ENCODE peak calls at places on chromosomes 7 and 10, in five cellular contexts. G is A549, A is IMR-90, E is HepG2, L is GM12878. Z is an unnamed sample.

GRCh38 chr7:134686782-134687181 is 40.1 kb downstream of the BPGM start:
- DNase-seq in G (peak), A (peak), E (no peak), L (no peak), Z (no peak)

GRCh38 chr7:107661081-107661864 is 645 bp downstream of the SLC26A4 start:
- DNase-seq in G (no peak), A (peak), E (peak), L (no peak), Z (no peak)

GRCh38 chr10:42476101-42476500 is 162.3 kb downstream of the ZNF33B start:
- DNase-seq in G (no peak), A (no peak), E (no peak), L (no peak), Z (no peak)

GRCh38 chr10:15482168-15482567 is 111.1 kb upstream of the FAM171A1 start:
- DNase-seq in G (no peak), A (no peak), E (no peak), L (no peak), Z (no peak)

GRCh38 chr10:75283150-75284096 is 47.7 kb upstream of the COMTD1 start:
- DNase-seq in G (no peak), A (peak), E (no peak), L (no peak), Z (peak)

GRCh38 chr10:90983940-90984549 is 63.2 kb upstream of the ANKRD1 start:
- DNase-seq in G (no peak), A (no peak), E (no peak), L (no peak), Z (no peak)

GRCh38 chr7:55244346-55244745 is 120.8 kb upstream of the LANCL2 start:
- DNase-seq in G (no peak), A (peak), E (no peak), L (no peak), Z (no peak)

GRCh38 chr10:5861269-5862031 is 28.2 kb downstream of the ANKRD16 start:
- DNase-seq in G (peak), A (peak), E (peak), L (no peak), Z (no peak)

GRCh38 chr7:17301491-17302101 is 3.1 kb downstream of the AHR start:
- DNase-seq in G (no peak), A (peak), E (no peak), L (no peak), Z (no peak)

GRCh38 chr7:149751058-149751775 is 22.2 kb downstream of the ZNF467 start:
- DNase-seq in G (no peak), A (no peak), E (no peak), L (no peak), Z (no peak)

GRCh38 chr7:149748223-149748874 is 25.0 kb downstream of the ZNF467 start:
- DNase-seq in G (no peak), A (no peak), E (peak), L (no peak), Z (peak)

GRCh38 chr7:149752646-149753045 is 20.7 kb downstream of the ZNF467 start:
- DNase-seq in G (no peak), A (no peak), E (no peak), L (no peak), Z (no peak)

GRCh38 chr7:149750122-149750845 is 23.1 kb downstream of the ZNF467 start:
- DNase-seq in G (no peak), A (no peak), E (no peak), L (no peak), Z (no peak)

DNA sequence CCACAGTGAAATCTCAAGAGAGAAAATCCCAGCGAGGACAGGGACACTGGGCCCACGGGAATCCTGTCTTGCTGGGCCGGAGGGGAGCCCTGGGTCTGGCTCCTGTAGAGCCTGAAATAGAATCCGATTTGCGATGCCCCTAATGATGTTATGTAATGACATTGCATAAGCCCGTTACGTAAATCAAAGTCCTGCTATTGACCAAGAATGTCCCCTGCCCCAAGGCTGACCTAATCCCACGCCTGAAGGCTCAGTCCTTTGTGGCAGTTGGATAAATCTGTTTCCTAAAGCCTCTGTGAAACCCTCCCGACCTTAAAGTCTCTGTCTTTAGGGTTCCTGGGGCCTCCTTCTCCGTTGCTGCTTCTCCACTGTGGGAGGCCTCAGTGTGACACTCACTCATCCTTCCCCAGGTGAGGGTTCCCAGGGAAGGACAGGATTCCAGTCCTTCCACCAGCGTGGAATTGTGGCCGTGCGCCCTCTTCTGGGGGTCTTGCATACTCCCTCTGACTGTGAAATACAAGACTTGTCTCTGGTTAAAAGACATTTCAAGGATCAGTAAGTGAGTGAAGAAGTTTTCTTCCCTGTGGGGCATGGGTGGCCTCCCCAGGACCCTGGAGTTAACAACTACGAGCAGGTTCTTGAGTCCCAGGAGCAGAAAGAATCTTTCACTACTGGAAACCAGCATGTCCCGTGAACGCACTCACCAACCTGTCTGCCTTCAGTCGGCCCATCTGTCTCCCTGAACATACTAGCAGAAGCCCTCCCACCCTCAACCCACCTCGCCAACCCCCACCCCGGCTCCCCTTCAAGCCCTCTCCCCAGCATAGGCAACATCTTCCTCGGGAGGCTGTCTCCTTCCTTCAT is 19.8 kb downstream of the ZNF467 start:
- DNase-seq in G (peak), A (peak), E (peak), L (no peak), Z (no peak)
- TF ChIP-seq RAD21 in G (peak), A (peak), E (peak), L (no peak), Z (peak)

GRCh38 chr10:17453377-17454091 is 861 bp downstream of the ST8SIA6 start:
- DNase-seq in G (peak), A (no peak), E (no peak), L (no peak), Z (peak)
- TF ChIP-seq RAD21 in G (no peak), A (no peak), E (no peak), L (no peak), Z (no peak)

DNA sequence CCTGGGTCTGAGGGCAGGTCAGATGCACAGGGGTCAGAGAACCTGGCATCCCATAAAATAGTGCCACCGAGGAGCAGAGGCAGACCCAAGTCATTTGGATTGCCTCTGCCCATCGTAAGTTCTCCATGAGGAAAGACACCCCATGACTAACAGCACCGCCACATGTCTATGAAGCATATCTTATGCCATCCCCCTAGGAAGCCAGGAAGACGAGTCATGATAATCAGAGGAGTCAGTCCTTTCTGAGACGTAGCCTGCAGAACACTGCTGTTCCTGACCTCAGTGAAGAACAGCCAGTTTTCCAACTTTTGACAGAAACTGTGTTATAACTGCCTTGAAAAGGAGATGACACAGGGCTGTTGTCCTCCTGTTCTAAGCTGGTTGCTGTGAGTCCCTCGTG is 51.2 kb downstream of the INSYN2A start:
- DNase-seq in G (peak), A (peak), E (no peak), L (no peak), Z (no peak)
- TF ChIP-seq RAD21 in G (no peak), A (no peak), E (no peak), L (no peak), Z (no peak)

DNA sequence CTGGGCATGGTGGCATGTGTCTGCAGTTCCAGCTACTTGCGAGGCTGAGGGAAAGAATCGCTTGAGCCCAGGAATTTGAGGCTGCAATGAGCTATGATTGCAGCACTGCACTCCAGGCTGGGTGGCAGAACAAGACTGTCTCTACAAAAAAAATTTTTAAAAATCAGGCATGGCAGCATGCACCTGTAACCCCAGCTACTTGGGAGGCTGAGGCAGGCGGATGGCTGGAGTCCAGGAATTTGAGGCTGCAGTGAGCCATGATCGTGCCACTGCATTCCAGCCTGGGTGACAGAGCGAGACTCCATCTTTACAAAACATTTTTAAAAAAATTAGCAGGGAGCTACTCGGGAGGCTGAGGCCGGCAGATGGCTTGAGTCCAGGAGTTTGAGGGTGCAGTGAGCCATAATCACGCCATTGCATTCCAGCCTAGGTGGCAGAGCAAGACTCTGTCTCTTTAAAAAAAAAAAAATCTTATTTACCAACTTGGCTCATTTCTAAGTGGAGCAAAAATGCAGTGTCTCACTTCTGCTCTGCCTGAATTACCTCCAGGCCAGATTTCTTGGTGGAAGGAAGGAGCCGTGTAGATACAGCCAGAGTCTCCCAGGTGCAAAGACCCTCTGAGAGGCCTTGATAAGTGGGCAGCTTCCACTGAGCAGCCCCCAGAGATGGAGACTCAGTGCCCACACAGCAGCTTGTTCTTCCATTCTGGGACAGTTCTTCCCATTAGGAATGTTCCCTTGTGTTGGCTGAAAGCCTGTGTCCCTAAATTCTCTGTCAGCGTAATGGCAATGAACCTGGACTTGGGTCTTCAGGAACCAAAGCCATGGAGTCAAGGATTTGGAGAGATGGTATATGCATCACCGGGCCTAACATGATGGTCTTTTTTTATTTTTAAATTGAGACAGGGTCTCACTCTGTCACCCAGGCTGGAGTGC is 30.0 kb downstream of the GTF2IRD1 start:
- DNase-seq in G (no peak), A (peak), E (no peak), L (no peak), Z (no peak)
- TF ChIP-seq RAD21 in G (no peak), A (no peak), E (no peak), L (no peak), Z (no peak)

GRCh38 chr7:43758029-43758860 is at the start of gene BLVRA:
- DNase-seq in G (peak), A (peak), E (peak), L (no peak), Z (no peak)
- TF ChIP-seq RAD21 in G (no peak), A (no peak), E (no peak), L (no peak), Z (no peak)

DNA sequence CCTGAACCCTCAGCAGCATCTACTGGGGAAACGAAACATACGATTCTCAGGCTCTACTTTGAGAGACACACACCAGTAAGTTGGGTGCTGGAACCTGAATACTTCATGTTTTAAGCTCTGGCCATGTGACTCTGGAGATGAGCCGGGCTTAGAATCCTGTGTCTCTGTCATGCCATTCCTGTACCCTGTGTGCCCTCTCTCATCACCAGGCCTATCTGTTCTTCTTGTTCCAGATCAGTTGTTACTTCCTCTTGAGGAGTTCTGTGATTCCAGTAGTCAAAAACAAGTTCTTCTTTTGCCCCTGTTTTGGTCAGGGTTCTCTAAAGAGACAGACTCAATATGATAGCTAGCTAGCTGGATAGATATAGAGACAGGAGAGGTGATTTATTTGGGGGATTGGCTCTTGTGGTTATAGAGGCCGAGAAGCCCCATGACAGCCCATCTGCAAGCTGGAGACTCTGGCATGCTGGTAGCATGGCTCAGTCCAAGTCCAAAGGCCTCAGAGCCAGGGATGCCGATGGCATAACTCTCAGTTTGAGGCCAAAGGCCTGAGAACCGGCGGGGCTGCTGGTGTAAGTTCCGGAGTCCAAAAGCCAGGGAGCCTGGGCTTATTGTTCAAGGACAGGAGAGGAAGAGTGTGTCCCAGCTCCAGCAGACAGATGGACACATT is 54.3 kb downstream of the CHN2 start:
- DNase-seq in G (no peak), A (no peak), E (peak), L (no peak), Z (no peak)
- TF ChIP-seq RAD21 in G (no peak), A (no peak), E (peak), L (no peak), Z (no peak)

GRCh38 chr10:95756061-95756751 is at the start of gene ENTPD1:
- DNase-seq in G (no peak), A (peak), E (no peak), L (peak), Z (no peak)
- TF ChIP-seq RAD21 in G (no peak), A (no peak), E (no peak), L (no peak), Z (no peak)

Z was measured in H1.